ENCODE peak calls at places on chromosomes 5 and 9, in six cellular contexts. I, R, S, P, M and J are unnamed samples. For H3K36me3 and H3K4me1, the result is how much of the 10 kb centered on the place peaks cover.

GRCh38 chr5:116571568-116572321 is 2.9 kb downstream of the SEMA6A start:
- DNase-seq in P (no peak), I (peak), M (no peak), S (no peak), R (no peak), J (no peak)

GRCh38 chr5:180289433-180289832 is 2.5 kb downstream of the MAPK9 start:
- DNase-seq in P (peak), M (no peak), I (no peak), R (no peak), S (no peak), J (no peak)

GRCh38 chr9:21564186-21564585 is 82.1 kb upstream of the IFNE start:
- DNase-seq in S (no peak), R (no peak), I (no peak), P (no peak), M (no peak), J (no peak)

GRCh38 chr5:129724647-129725046 is 23.2 kb upstream of the MINAR2 start:
- DNase-seq in I (no peak), R (no peak), S (no peak), P (no peak), M (no peak), J (no peak)

GRCh38 chr5:138461343-138462125 is 3.7 kb upstream of the EGR1 start:
- DNase-seq in M (no peak), P (no peak), R (no peak), I (peak), S (peak), J (no peak)

GRCh38 chr9:134185536-134186011 is 21.2 kb upstream of the RNU6ATAC start:
- DNase-seq in P (no peak), S (no peak), R (no peak), I (no peak), M (no peak), J (no peak)

GRCh38 chr9:99040911-99041582 is 63.9 kb upstream of the TGFBR1 start:
- DNase-seq in M (no peak), I (peak), S (peak), P (no peak), R (no peak), J (no peak)

GRCh38 chr9:91298304-91298703 is 63.4 kb downstream of the AUH start:
- DNase-seq in I (peak), P (no peak), S (peak), M (no peak), R (no peak), J (no peak)

GRCh38 chr5:172732201-172732865 is 38.7 kb downstream of the DUSP1 start:
- DNase-seq in S (no peak), P (no peak), M (no peak), R (no peak), I (no peak), J (no peak)

GRCh38 chr5:126519637-126520592 is 75.1 kb downstream of the ALDH7A1 start:
- DNase-seq in I (peak), S (peak), R (peak), P (peak), M (no peak), J (no peak)

GRCh38 chr9:4517274-4517673 is 27.0 kb downstream of the SLC1A1 start:
- DNase-seq in I (no peak), M (no peak), R (no peak), P (no peak), S (peak), J (no peak)

GRCh38 chr9:92439921-92440750 is 15.9 kb upstream of the OMD start:
- DNase-seq in P (no peak), I (no peak), S (peak), M (no peak), R (peak), J (no peak)

GRCh38 chr5:52748590-52748989 is 39.1 kb upstream of the ITGA1 start:
- DNase-seq in M (no peak), P (no peak), R (no peak), I (no peak), S (no peak), J (no peak)

GRCh38 chr5:155676967-155677366 is 650.0 kb upstream of the SGCD start:
- DNase-seq in S (no peak), I (no peak), P (no peak), M (no peak), R (no peak), J (no peak)

GRCh38 chr5:120544043-120544442 is 79.9 kb downstream of the PRR16 start:
- DNase-seq in S (peak), M (no peak), P (no peak), I (no peak), R (no peak), J (no peak)

GRCh38 chr9:131436865-131437271 is 43.0 kb downstream of the PRRC2B start:
- DNase-seq in S (no peak), I (peak), M (no peak), R (no peak), P (no peak), J (no peak)

GRCh38 chr5:176489077-176489476 is 40.9 kb downstream of the FAF2 start:
- DNase-seq in I (no peak), R (no peak), M (no peak), P (no peak), S (no peak), J (no peak)
- H3K36me3 ChIP-seq in I (under half), R (under half), M (half or more), P (under half), S (under half), J (under half)

GRCh38 chr5:177358333-177358939 is 712 bp downstream of the RGS14 start:
- DNase-seq in M (no peak), I (no peak), P (no peak), S (no peak), R (no peak), J (no peak)
- H3K4me1 ChIP-seq in M (under half), I (under half), P (under half), S (under half), R (under half), J (half or more)

GRCh38 chr9:70046274-70047070 is 2.8 kb downstream of the MAMDC2 start:
- DNase-seq in M (no peak), P (peak), I (peak), R (no peak), S (no peak), J (no peak)

GRCh38 chr9:70043285-70043684 is 363 bp upstream of the MAMDC2 start:
- DNase-seq in I (no peak), M (no peak), R (no peak), S (no peak), P (no peak), J (no peak)

GRCh38 chr9:70043689-70044449 is at the start of gene MAMDC2:
- DNase-seq in R (peak), S (peak), I (peak), M (no peak), P (no peak), J (no peak)

GRCh38 chr9:70044450-70045307 is 1.0 kb downstream of the MAMDC2 start:
- DNase-seq in I (peak), P (no peak), S (peak), M (no peak), R (no peak), J (no peak)

DNA sequence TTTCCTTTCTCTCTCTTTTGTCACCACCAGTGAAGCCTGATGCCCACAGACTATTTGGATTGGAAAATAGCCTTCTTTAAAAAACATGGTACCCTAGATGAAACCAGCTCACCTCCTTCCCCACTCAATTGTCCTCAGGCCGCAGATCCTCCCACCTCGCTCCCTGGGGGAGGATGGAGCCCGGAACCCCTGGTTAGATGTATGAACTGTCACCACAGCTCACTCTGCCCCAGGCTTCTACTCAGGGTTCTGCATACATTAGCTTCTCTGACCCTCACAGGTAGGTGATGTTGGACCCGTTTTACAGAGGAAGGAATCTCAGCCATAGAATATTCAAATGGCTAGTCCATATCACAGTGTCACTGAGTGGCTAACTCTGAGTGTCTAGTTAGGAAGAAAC is 1.8 kb downstream of the MAMDC2 start:
- DNase-seq in M (no peak), S (no peak), I (no peak), P (no peak), R (no peak), J (no peak)
- H3K4me3 ChIP-seq in M (no peak), S (no peak), I (peak), P (no peak), R (no peak), J (no peak)

GRCh38 chr5:157388148-157388547 is 71.9 kb upstream of the NIPAL4 start:
- DNase-seq in I (no peak), S (peak), M (no peak), P (no peak), R (no peak), J (no peak)
- H3K36me3 ChIP-seq in I (under half), S (under half), M (under half), P (under half), R (under half), J (half or more)